ENCODE peak calls at places on chromosomes 6 and 20, in ten cellular contexts. H is ovary; D is endothelial cell; U is body of pancreas; Q is dorsolateral prefrontal cortex; X is thoracic aorta; S is upper lobe of right lung; K is bronchial epithelial cell; V is psoas muscle; B is CD8-positive, alpha-beta T cell. F is an unnamed sample.
A peak's percentile ranks its signal among the peaks of the same experiment; 100 is the strongest.

GRCh38 chr20:63494084-63494419 is 4.8 kb downstream of the EEF1A2 start:
- DNase-seq in H (no peak), D (no peak), U (no peak), Q (no peak), X (no peak), S (no peak), K (no peak), V (peak; percentile 10), B (no peak), F (no peak)

GRCh38 chr6:82076855-82077254 is 170.7 kb downstream of the IBTK start:
- DNase-seq in H (no peak), D (no peak), U (no peak), Q (no peak), X (no peak), S (no peak), K (no peak), V (no peak), B (no peak), F (no peak)

GRCh38 chr6:11163932-11164331 is 52.4 kb upstream of the ERVFRD-1 start:
- DNase-seq in H (no peak), D (no peak), U (no peak), Q (no peak), X (no peak), S (no peak), K (no peak), V (no peak), B (no peak), F (no peak)

GRCh38 chr6:115612216-115612615 is 448.5 kb downstream of the FRK start:
- DNase-seq in H (no peak), D (no peak), U (no peak), Q (no peak), X (no peak), S (no peak), K (no peak), V (no peak), B (no peak), F (no peak)

GRCh38 chr6:56607111-56607752 is 35.5 kb downstream of the DST start:
- DNase-seq in H (no peak), D (no peak), U (no peak), Q (no peak), X (no peak), S (no peak), K (no peak), V (no peak), B (no peak), F (no peak)

GRCh38 chr20:23668477-23668951 is 20.3 kb downstream of the CST4 start:
- DNase-seq in H (no peak), D (peak; percentile 69), U (peak; percentile 53), Q (peak; percentile 50), X (no peak), S (no peak), K (peak; percentile 50), V (no peak), B (no peak), F (peak; percentile 32)

GRCh38 chr6:3561745-3562144 is 104.9 kb upstream of the SLC22A23 start:
- DNase-seq in H (no peak), D (peak; percentile 52), U (no peak), Q (no peak), X (no peak), S (no peak), K (no peak), V (no peak), B (no peak), F (no peak)

GRCh38 chr20:15643713-15644112 is 929.5 kb downstream of the KIF16B start:
- DNase-seq in H (no peak), D (no peak), U (no peak), Q (no peak), X (no peak), S (no peak), K (peak; percentile 24), V (no peak), B (no peak), F (peak; percentile 0)

GRCh38 chr20:36941403-36941835 is 10.1 kb downstream of the SAMHD1 start:
- DNase-seq in H (no peak), D (no peak), U (no peak), Q (no peak), X (no peak), S (no peak), K (no peak), V (no peak), B (no peak), F (no peak)

GRCh38 chr6:148969679-148970078 is 222.8 kb downstream of the UST start:
- DNase-seq in H (no peak), D (no peak), U (peak; percentile 13), Q (no peak), X (no peak), S (no peak), K (peak; percentile 30), V (peak; percentile 70), B (no peak), F (no peak)

GRCh38 chr6:54758340-54758739 is 88.2 kb upstream of the FAM83B start:
- DNase-seq in H (no peak), D (no peak), U (no peak), Q (no peak), X (no peak), S (no peak), K (no peak), V (no peak), B (no peak), F (no peak)

GRCh38 chr6:142927904-142928303 is 17.1 kb downstream of the HIVEP2 start:
- DNase-seq in H (no peak), D (no peak), U (no peak), Q (no peak), X (no peak), S (no peak), K (no peak), V (no peak), B (no peak), F (no peak)

GRCh38 chr20:46000571-46001145 is 8.1 kb upstream of the MMP9 start:
- DNase-seq in H (no peak), D (peak; percentile 46), U (no peak), Q (no peak), X (no peak), S (no peak), K (no peak), V (no peak), B (no peak), F (no peak)

DNA sequence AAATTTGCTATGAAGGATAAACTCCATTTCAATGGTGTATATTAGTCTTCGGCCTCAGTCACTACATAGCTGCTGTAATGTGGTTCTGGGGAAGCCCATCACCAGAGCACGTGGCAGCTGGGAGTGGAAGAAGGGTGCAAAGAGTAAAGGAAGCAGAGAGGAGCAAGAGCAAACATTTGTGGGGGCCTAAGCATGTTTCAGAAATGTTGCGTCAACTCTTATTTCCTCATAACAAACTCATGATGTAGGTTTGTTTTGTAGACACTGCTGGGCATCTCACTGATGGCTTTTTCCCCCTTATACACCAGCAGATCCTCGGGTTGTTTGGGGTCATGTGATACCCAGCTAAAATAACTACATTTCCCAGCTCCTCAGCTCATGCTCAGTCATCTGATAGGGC is 37.3 kb downstream of the DOK5 start:
- DNase-seq in H (no peak), D (no peak), U (no peak), Q (no peak), X (no peak), S (no peak), K (no peak), V (no peak), B (no peak), F (no peak)
- TF ChIP-seq CTCF in H (no peak), D (no peak), U (no peak), Q (no peak), X (no peak), S (no peak), K (no peak), V (no peak), B (no peak), F (no peak)

DNA sequence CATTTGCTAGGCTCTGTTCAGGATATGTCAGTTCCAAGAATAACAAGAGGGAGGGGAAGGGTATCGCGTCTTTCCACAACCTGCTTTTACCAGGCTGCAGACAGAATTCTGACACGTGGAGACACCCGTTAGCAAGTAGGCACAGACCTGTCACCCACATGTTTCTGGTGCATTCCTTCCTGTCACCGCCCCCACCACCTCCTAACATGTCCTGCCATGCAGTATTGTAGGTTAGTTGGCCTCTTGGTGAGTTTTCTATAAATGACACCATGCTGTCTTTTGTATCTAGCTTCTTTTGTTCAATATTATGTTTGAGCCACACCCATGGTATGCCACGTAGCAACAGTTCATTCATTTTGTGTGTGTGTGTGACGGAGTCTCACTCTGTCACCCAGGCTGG is 15.8 kb upstream of the DACT2 start:
- DNase-seq in H (no peak), D (no peak), U (no peak), Q (no peak), X (no peak), S (no peak), K (no peak), V (no peak), B (no peak), F (no peak)
- TF ChIP-seq CTCF in H (no peak), D (no peak), U (no peak), Q (no peak), X (no peak), S (no peak), K (no peak), V (no peak), B (no peak), F (no peak)

DNA sequence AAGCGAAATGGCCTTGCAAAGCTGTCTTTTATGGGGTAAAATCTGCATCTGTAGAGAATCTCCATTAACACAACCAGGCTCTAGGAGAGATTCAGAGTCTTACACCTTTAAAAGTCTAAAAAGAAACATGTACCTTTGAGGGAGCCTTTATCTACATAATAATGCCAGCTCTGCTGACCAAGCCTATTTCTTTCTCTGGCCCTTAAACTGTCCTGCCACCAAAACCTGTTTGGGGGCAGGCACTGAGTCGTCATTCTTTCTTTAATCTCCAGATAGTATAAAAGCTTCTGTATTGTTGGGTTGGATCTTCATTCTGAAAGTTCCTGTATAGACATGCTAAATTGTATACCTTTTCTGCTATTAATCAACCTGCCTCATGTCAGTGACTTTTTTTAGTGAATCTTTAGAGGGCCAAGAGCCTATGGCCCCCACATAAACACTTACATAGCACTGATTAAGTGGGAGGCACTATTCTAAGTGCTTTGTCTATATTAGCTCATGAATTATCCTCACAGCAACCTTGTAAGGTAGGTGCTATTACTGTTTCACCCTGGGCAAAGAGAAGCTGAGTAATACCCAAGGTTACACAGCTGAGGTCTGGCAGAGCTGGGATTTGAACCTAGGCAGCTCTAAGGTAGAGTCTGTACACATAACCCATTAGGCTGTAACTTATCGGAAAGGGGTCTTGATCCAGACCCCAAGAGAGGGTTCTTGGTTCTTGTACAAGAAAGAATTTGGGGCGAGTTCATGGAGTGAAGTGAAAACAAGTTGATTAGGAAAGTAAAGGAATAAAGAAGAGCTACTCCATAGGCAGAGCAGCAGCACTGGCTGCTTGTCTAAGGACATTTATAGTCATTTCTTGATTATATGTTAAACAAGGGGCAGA is 232.4 kb upstream of the DTNBP1 start:
- DNase-seq in H (no peak), D (no peak), U (no peak), Q (no peak), X (no peak), S (no peak), K (no peak), V (no peak), B (no peak), F (no peak)
- TF ChIP-seq CTCF in H (no peak), D (no peak), U (no peak), Q (no peak), X (no peak), S (no peak), K (no peak), V (no peak), B (no peak), F (no peak)

DNA sequence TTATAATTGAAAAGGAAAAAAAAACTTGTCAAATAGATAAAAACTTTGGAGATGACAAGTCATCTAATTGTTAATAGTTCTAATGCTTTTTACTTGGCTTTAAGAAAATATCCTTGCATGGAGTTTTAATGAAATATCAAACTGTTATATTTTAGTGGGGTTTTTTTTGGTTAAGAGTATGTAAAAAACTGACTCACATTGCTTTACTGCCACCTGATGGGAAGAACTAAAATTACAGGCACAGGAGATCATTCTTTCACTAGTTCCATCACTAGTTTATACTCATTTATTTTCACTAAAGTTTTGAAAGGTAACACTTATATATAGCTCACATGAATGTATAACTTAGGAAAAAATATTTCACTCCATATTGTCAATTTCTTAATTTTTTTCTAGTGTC is 309.1 kb downstream of the LMBRD1 start:
- DNase-seq in H (no peak), D (no peak), U (no peak), Q (no peak), X (no peak), S (no peak), K (no peak), V (no peak), B (no peak), F (no peak)
- TF ChIP-seq CTCF in H (no peak), D (peak; percentile 91), U (no peak), Q (no peak), X (no peak), S (no peak), K (no peak), V (peak; percentile 14), B (no peak), F (peak; percentile 30)

F was measured in Calu3.